ENCODE peak calls at places on chromosomes 1 and 21, in five cellular contexts. One of them, this sample, is unnamed.

GRCh38 chr1:156551066-156551643 is 21.2 kb downstream of the IQGAP3 start:
- DNase-seq in mesendoderm: no peak
- DNase-seq in IMR-90: no peak
- DNase-seq in neuronal stem cell: no peak
- DNase-seq in H1: no peak
- DNase-seq in this sample: no peak

GRCh38 chr1:229704157-229704556 is 78.1 kb downstream of the URB2 start:
- DNase-seq in mesendoderm: no peak
- DNase-seq in IMR-90: no peak
- DNase-seq in neuronal stem cell: no peak
- DNase-seq in H1: no peak
- DNase-seq in this sample: no peak

GRCh38 chr21:44710294-44710665 is 1.1 kb downstream of the TSPEAR start:
- DNase-seq in mesendoderm: no peak
- DNase-seq in IMR-90: no peak
- DNase-seq in neuronal stem cell: no peak
- DNase-seq in H1: peak; percentile 56
- DNase-seq in this sample: no peak

GRCh38 chr1:210259496-210259895 is 26.9 kb downstream of the SERTAD4 start:
- DNase-seq in mesendoderm: no peak
- DNase-seq in IMR-90: peak; percentile 30
- DNase-seq in neuronal stem cell: no peak
- DNase-seq in H1: no peak
- DNase-seq in this sample: peak; percentile 23

GRCh38 chr1:24725209-24725651 is 20.0 kb upstream of the CLIC4 start:
- DNase-seq in mesendoderm: peak; percentile 97
- DNase-seq in IMR-90: peak; percentile 54
- DNase-seq in neuronal stem cell: no peak
- DNase-seq in H1: peak; percentile 69
- DNase-seq in this sample: peak; percentile 85

GRCh38 chr1:239718571-239718970 is 332.2 kb downstream of the CHRM3 start:
- DNase-seq in mesendoderm: no peak
- DNase-seq in IMR-90: no peak
- DNase-seq in neuronal stem cell: no peak
- DNase-seq in H1: no peak
- DNase-seq in this sample: no peak

GRCh38 chr21:44872568-44873355 is 728 bp downstream of the PTTG1IP start:
- DNase-seq in mesendoderm: peak; percentile 47
- DNase-seq in IMR-90: peak; percentile 46
- DNase-seq in neuronal stem cell: peak; percentile 38
- DNase-seq in H1: peak; percentile 71
- DNase-seq in this sample: peak; percentile 82

GRCh38 chr1:20626098-20626427 is 7.2 kb upstream of the PINK1 start:
- DNase-seq in mesendoderm: no peak
- DNase-seq in IMR-90: no peak
- DNase-seq in neuronal stem cell: no peak
- DNase-seq in H1: no peak
- DNase-seq in this sample: no peak

GRCh38 chr1:53639251-53639721 is 99.7 kb downstream of the GLIS1 start:
- DNase-seq in mesendoderm: no peak
- DNase-seq in IMR-90: peak; percentile 68
- DNase-seq in neuronal stem cell: no peak
- DNase-seq in H1: no peak
- DNase-seq in this sample: no peak

GRCh38 chr21:26966978-26967913 is at the start of gene ADAMTS5:
- DNase-seq in mesendoderm: peak; percentile 90
- DNase-seq in IMR-90: peak; percentile 69
- DNase-seq in neuronal stem cell: peak; percentile 42
- DNase-seq in H1: peak; percentile 69
- DNase-seq in this sample: peak; percentile 88

GRCh38 chr1:31798433-31799195 is 17.2 kb downstream of the SPOCD1 start:
- DNase-seq in mesendoderm: no peak
- DNase-seq in IMR-90: peak; percentile 90
- DNase-seq in neuronal stem cell: no peak
- DNase-seq in H1: no peak
- DNase-seq in this sample: peak; percentile 91

GRCh38 chr1:47685763-47686066 is 247.9 kb downstream of the FOXD2 start:
- DNase-seq in mesendoderm: no peak
- DNase-seq in IMR-90: no peak
- DNase-seq in neuronal stem cell: no peak
- DNase-seq in H1: no peak
- DNase-seq in this sample: no peak

GRCh38 chr1:19390901-19391595 is 78.9 kb downstream of the SLC66A1 start:
- DNase-seq in mesendoderm: peak; percentile 42
- DNase-seq in IMR-90: peak; percentile 80
- DNase-seq in neuronal stem cell: no peak
- DNase-seq in H1: no peak
- DNase-seq in this sample: peak; percentile 62

GRCh38 chr1:85361606-85362005 is 85.2 kb upstream of the BCL10 start:
- DNase-seq in mesendoderm: no peak
- DNase-seq in IMR-90: no peak
- DNase-seq in neuronal stem cell: no peak
- DNase-seq in H1: no peak
- DNase-seq in this sample: no peak

GRCh38 chr1:209220048-209220524 is 363.4 kb upstream of the CAMK1G start:
- DNase-seq in mesendoderm: no peak
- DNase-seq in IMR-90: no peak
- DNase-seq in neuronal stem cell: no peak
- DNase-seq in H1: no peak
- DNase-seq in this sample: no peak

GRCh38 chr1:10181154-10181553 is 29.2 kb upstream of the KIF1B start:
- DNase-seq in mesendoderm: no peak
- DNase-seq in IMR-90: no peak
- DNase-seq in neuronal stem cell: no peak
- DNase-seq in H1: no peak
- DNase-seq in this sample: no peak

GRCh38 chr1:233269656-233270055 is 25.9 kb downstream of the PCNX2 start:
- DNase-seq in mesendoderm: no peak
- DNase-seq in IMR-90: peak; percentile 73
- DNase-seq in neuronal stem cell: no peak
- DNase-seq in H1: no peak
- DNase-seq in this sample: no peak

GRCh38 chr1:114026797-114027196 is 47.5 kb downstream of the OLFML3 start:
- DNase-seq in mesendoderm: no peak
- DNase-seq in IMR-90: peak; percentile 20
- DNase-seq in neuronal stem cell: no peak
- DNase-seq in H1: no peak
- DNase-seq in this sample: no peak

GRCh38 chr1:211537253-211537652 is 41.7 kb downstream of the SLC30A1 start:
- DNase-seq in mesendoderm: no peak
- DNase-seq in IMR-90: peak; percentile 35
- DNase-seq in neuronal stem cell: no peak
- DNase-seq in H1: no peak
- DNase-seq in this sample: no peak

GRCh38 chr1:14662116-14662515 is 63.6 kb downstream of the KAZN start:
- DNase-seq in mesendoderm: no peak
- DNase-seq in IMR-90: no peak
- DNase-seq in neuronal stem cell: no peak
- DNase-seq in H1: no peak
- DNase-seq in this sample: no peak
- H2BK15ac ChIP-seq in mesendoderm: no peak overlapping the region
- H2BK15ac ChIP-seq in IMR-90: no peak overlapping the region
- H2BK15ac ChIP-seq in neuronal stem cell: no peak overlapping the region
- H2BK15ac ChIP-seq in H1: no peak overlapping the region
- H2BK15ac ChIP-seq in this sample: no peak overlapping the region

GRCh38 chr21:42850463-42850862 is 28.9 kb downstream of the WDR4 start:
- DNase-seq in mesendoderm: no peak
- DNase-seq in IMR-90: no peak
- DNase-seq in neuronal stem cell: no peak
- DNase-seq in H1: no peak
- DNase-seq in this sample: no peak

GRCh38 chr21:42847726-42848125 is 31.6 kb downstream of the WDR4 start:
- DNase-seq in mesendoderm: no peak
- DNase-seq in IMR-90: no peak
- DNase-seq in neuronal stem cell: no peak
- DNase-seq in H1: no peak
- DNase-seq in this sample: no peak

GRCh38 chr21:42850866-42851391 is 28.4 kb downstream of the WDR4 start:
- DNase-seq in mesendoderm: peak; percentile 63
- DNase-seq in IMR-90: no peak
- DNase-seq in neuronal stem cell: no peak
- DNase-seq in H1: peak; percentile 91
- DNase-seq in this sample: peak; percentile 22

GRCh38 chr21:42849759-42850412 is 29.5 kb downstream of the WDR4 start:
- DNase-seq in mesendoderm: no peak
- DNase-seq in IMR-90: no peak
- DNase-seq in neuronal stem cell: no peak
- DNase-seq in H1: no peak
- DNase-seq in this sample: no peak

GRCh38 chr21:42848932-42849758 is 30.2 kb downstream of the WDR4 start:
- DNase-seq in mesendoderm: no peak
- DNase-seq in IMR-90: no peak
- DNase-seq in neuronal stem cell: no peak
- DNase-seq in H1: no peak
- DNase-seq in this sample: no peak
- H3K36me3 ChIP-seq in mesendoderm: peaks cover 37% of the 10 kb centered on the region
- H3K36me3 ChIP-seq in IMR-90: peaks cover 68% of the 10 kb centered on the region
- H3K36me3 ChIP-seq in neuronal stem cell: peaks cover 58% of the 10 kb centered on the region
- H3K36me3 ChIP-seq in H1: peaks cover 59% of the 10 kb centered on the region
- H3K36me3 ChIP-seq in this sample: peaks cover 82% of the 10 kb centered on the region

DNA sequence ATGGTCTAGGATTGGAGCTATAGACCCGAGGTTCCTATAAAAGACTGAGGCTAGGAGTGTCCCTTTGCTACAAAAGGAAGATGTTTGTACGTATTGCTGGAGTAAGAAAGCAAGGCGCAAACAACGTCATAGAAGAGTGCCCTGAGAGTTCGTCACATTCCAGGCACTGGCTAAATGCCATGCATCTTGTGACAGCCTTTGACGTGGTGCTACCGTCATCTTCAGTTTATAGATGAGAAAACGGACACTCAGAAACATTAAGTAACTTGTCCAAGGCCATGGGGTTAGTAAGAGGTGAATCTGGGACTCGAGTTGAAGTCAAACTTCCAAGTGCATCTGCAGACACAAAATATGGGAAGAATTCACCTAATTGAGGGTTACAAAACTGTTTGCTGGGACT is 104.2 kb upstream of the SLC45A1 start:
- DNase-seq in mesendoderm: no peak
- DNase-seq in IMR-90: no peak
- DNase-seq in neuronal stem cell: no peak
- DNase-seq in H1: no peak
- DNase-seq in this sample: no peak
- H3K79me1 ChIP-seq in mesendoderm: no peaks in the 10 kb centered on the region
- H3K79me1 ChIP-seq in IMR-90: peaks cover 3% of the 10 kb centered on the region
- H3K79me1 ChIP-seq in neuronal stem cell: no peaks in the 10 kb centered on the region
- H3K79me1 ChIP-seq in H1: no peaks in the 10 kb centered on the region
- H3K79me1 ChIP-seq in this sample: no peaks in the 10 kb centered on the region

GRCh38 chr1:155192346-155193274 is 15.1 kb downstream of the THBS3 start:
- DNase-seq in mesendoderm: peak; percentile 52
- DNase-seq in IMR-90: no peak
- DNase-seq in neuronal stem cell: no peak
- DNase-seq in H1: peak; percentile 83
- DNase-seq in this sample: no peak
- H2BK15ac ChIP-seq in mesendoderm: no peak overlapping the region
- H2BK15ac ChIP-seq in IMR-90: peak overlapping the region; percentile 76
- H2BK15ac ChIP-seq in neuronal stem cell: peak overlapping the region; percentile 99
- H2BK15ac ChIP-seq in H1: peak overlapping the region; percentile 92
- H2BK15ac ChIP-seq in this sample: peak overlapping the region; percentile 90

GRCh38 chr1:117092594-117092993 is 29.0 kb downstream of the TRIM45 start:
- DNase-seq in mesendoderm: peak; percentile 8
- DNase-seq in IMR-90: no peak
- DNase-seq in neuronal stem cell: no peak
- DNase-seq in H1: no peak
- DNase-seq in this sample: no peak
- H3K36me3 ChIP-seq in mesendoderm: peaks cover 11% of the 10 kb centered on the region
- H3K36me3 ChIP-seq in IMR-90: no peaks in the 10 kb centered on the region
- H3K36me3 ChIP-seq in neuronal stem cell: peaks cover 10% of the 10 kb centered on the region
- H3K36me3 ChIP-seq in H1: peaks cover 58% of the 10 kb centered on the region
- H3K36me3 ChIP-seq in this sample: peaks cover 30% of the 10 kb centered on the region